ENCODE peak calls at places on chromosomes 1 and 21, in five cellular contexts. B is foreskin keratinocyte, U is heart left ventricle, N is pancreas, W is GM04504. V is an unnamed sample.

GRCh38 chr1:5099018-5099417 is 444.6 kb downstream of the AJAP1 start:
- DNase-seq in B (no peak), W (no peak), U (no peak), N (no peak), V (no peak)

GRCh38 chr1:212722270-212722945 is 22.8 kb upstream of the BATF3 start:
- DNase-seq in W (no peak), N (no peak), U (no peak), B (no peak), V (no peak)

GRCh38 chr1:150076066-150076465 is 8.5 kb downstream of the VPS45 start:
- DNase-seq in N (no peak), B (no peak), W (no peak), U (no peak), V (peak)

GRCh38 chr1:238438296-238439275 is 547.9 kb upstream of the ZP4 start:
- DNase-seq in U (no peak), N (no peak), W (no peak), B (no peak), V (no peak)

GRCh38 chr21:45997495-45998275 is 16.1 kb downstream of the COL6A1 start:
- DNase-seq in W (no peak), N (peak), B (no peak), U (peak), V (no peak)

GRCh38 chr1:68890736-68891135 is 393.9 kb upstream of the DEPDC1 start:
- DNase-seq in B (no peak), W (no peak), N (no peak), U (no peak), V (no peak)

GRCh38 chr1:98903261-98903660 is 101.4 kb downstream of the PLPPR5 start:
- DNase-seq in U (no peak), B (peak), W (peak), N (no peak), V (no peak)

GRCh38 chr1:226799634-226800281 is 60.7 kb upstream of the ITPKB start:
- DNase-seq in B (no peak), U (no peak), N (no peak), W (no peak), V (no peak)

GRCh38 chr1:3652538-3653285 is 396 bp downstream of the TP73 start:
- DNase-seq in W (no peak), N (peak), U (no peak), B (no peak), V (no peak)

GRCh38 chr1:11316701-11317100 is 43.7 kb downstream of the UBIAD1 start:
- DNase-seq in W (no peak), U (no peak), N (no peak), B (peak), V (no peak)

GRCh38 chr1:172278478-172278877 is 142.0 kb upstream of the C1orf105 start:
- DNase-seq in B (peak), W (no peak), N (no peak), U (no peak), V (no peak)

GRCh38 chr1:160607051-160608032 is 28.0 kb upstream of the CD84 start:
- DNase-seq in U (no peak), N (no peak), B (peak), W (peak), V (peak)

GRCh38 chr21:27382404-27382803 is 415.5 kb upstream of the ADAMTS5 start:
- DNase-seq in U (no peak), W (no peak), B (no peak), N (no peak), V (no peak)

GRCh38 chr1:111201275-111202090 is 1.0 kb upstream of the DENND2D start:
- DNase-seq in B (no peak), W (no peak), N (no peak), U (no peak), V (no peak)

GRCh38 chr1:174217248-174217647 is 57.9 kb downstream of the RABGAP1L start:
- DNase-seq in B (no peak), W (no peak), U (no peak), N (no peak), V (no peak)

GRCh38 chr1:47903723-47904122 is 93.5 kb downstream of the TRABD2B start:
- DNase-seq in W (no peak), U (no peak), N (no peak), B (no peak), V (no peak)

V was measured in GM12878.